ENCODE peak calls at places on chromosomes 3 and 15, in five cellular contexts. X is RWPE1; D is PC-9; G is CD4-positive, CD25-positive, alpha-beta regulatory T cell; V is aorta. I is an unnamed sample.

GRCh38 chr3:189937302-189938255 is 183.1 kb downstream of the P3H2 start:
- DNase-seq in X (peak), D (peak), G (no peak), V (no peak), I (peak)

GRCh38 chr3:150370129-150370602 is 37.9 kb upstream of the TSC22D2 start:
- DNase-seq in X (peak), D (peak), G (no peak), V (no peak), I (peak)

GRCh38 chr3:106711650-106712049 is 665.6 kb upstream of the CCDC54 start:
- DNase-seq in X (no peak), D (no peak), G (no peak), V (no peak), I (no peak)

GRCh38 chr3:100653731-100654309 is 44.4 kb downstream of the ADGRG7 start:
- DNase-seq in X (no peak), D (no peak), G (no peak), V (no peak), I (no peak)

GRCh38 chr15:40937762-40938529 is 8.8 kb downstream of the DLL4 start:
- DNase-seq in X (peak), D (no peak), G (no peak), V (no peak), I (no peak)

GRCh38 chr15:70539912-70540520 is 223.3 kb downstream of the UACA start:
- DNase-seq in X (no peak), D (no peak), G (no peak), V (no peak), I (no peak)

GRCh38 chr15:55319537-55320325 is 709 bp downstream of the PIGB start:
- DNase-seq in X (no peak), D (no peak), G (no peak), V (no peak), I (no peak)

GRCh38 chr3:98893740-98894139 is 7.8 kb downstream of the DCBLD2 start:
- DNase-seq in X (no peak), D (no peak), G (no peak), V (no peak), I (no peak)

GRCh38 chr3:120767106-120767505 is 24.6 kb downstream of the GTF2E1 start:
- DNase-seq in X (no peak), D (no peak), G (no peak), V (no peak), I (no peak)

GRCh38 chr3:111998661-111999641 is at the start of gene TAGLN3:
- DNase-seq in X (no peak), D (no peak), G (no peak), V (peak), I (no peak)

GRCh38 chr15:82530006-82530405 is 10.3 kb downstream of the RPS17 start:
- DNase-seq in X (no peak), D (no peak), G (no peak), V (peak), I (no peak)

GRCh38 chr3:106729481-106729880 is 647.8 kb upstream of the CCDC54 start:
- DNase-seq in X (no peak), D (no peak), G (no peak), V (no peak), I (no peak)

GRCh38 chr3:75396316-75396802 is 267.8 kb upstream of the FRG2C start:
- DNase-seq in X (no peak), D (no peak), G (no peak), V (no peak), I (no peak)

GRCh38 chr15:80920271-80920699 is 69.3 kb downstream of the MESD start:
- DNase-seq in X (no peak), D (no peak), G (no peak), V (no peak), I (no peak)

GRCh38 chr3:185937689-185938374 is at the start of gene TRA2B:
- DNase-seq in X (peak), D (peak), G (peak), V (peak), I (peak)

GRCh38 chr15:63858881-63859280 is 25.1 kb upstream of the HERC1 start:
- DNase-seq in X (no peak), D (peak), G (peak), V (no peak), I (no peak)

GRCh38 chr3:128781164-128781563 is 55.2 kb downstream of the RAB7A start:
- DNase-seq in X (no peak), D (no peak), G (no peak), V (no peak), I (no peak)

GRCh38 chr15:70690012-70690411 is 73.3 kb downstream of the UACA start:
- DNase-seq in X (no peak), D (no peak), G (no peak), V (no peak), I (no peak)

GRCh38 chr15:83613146-83613635 is 40.7 kb upstream of the ADAMTSL3 start:
- DNase-seq in X (no peak), D (no peak), G (no peak), V (no peak), I (no peak)

GRCh38 chr15:75672646-75673425 is 25.1 kb downstream of the SNX33 start:
- DNase-seq in X (no peak), D (peak), G (no peak), V (peak), I (no peak)
- H3K27ac ChIP-seq in X (peak), D (peak), G (no peak), V (peak), I (peak)

GRCh38 chr3:47420044-47420430 is 39.2 kb downstream of the PTPN23 start:
- DNase-seq in X (no peak), D (no peak), G (no peak), V (no peak), I (no peak)

GRCh38 chr3:47421741-47422649 is 41.2 kb downstream of the PTPN23 start:
- DNase-seq in X (no peak), D (no peak), G (no peak), V (no peak), I (no peak)

GRCh38 chr3:47418167-47419082 is 37.6 kb downstream of the PTPN23 start:
- DNase-seq in X (no peak), D (no peak), G (no peak), V (no peak), I (no peak)

GRCh38 chr3:47420511-47421484 is 40.0 kb downstream of the PTPN23 start:
- DNase-seq in X (peak), D (peak), G (peak), V (peak), I (no peak)

DNA sequence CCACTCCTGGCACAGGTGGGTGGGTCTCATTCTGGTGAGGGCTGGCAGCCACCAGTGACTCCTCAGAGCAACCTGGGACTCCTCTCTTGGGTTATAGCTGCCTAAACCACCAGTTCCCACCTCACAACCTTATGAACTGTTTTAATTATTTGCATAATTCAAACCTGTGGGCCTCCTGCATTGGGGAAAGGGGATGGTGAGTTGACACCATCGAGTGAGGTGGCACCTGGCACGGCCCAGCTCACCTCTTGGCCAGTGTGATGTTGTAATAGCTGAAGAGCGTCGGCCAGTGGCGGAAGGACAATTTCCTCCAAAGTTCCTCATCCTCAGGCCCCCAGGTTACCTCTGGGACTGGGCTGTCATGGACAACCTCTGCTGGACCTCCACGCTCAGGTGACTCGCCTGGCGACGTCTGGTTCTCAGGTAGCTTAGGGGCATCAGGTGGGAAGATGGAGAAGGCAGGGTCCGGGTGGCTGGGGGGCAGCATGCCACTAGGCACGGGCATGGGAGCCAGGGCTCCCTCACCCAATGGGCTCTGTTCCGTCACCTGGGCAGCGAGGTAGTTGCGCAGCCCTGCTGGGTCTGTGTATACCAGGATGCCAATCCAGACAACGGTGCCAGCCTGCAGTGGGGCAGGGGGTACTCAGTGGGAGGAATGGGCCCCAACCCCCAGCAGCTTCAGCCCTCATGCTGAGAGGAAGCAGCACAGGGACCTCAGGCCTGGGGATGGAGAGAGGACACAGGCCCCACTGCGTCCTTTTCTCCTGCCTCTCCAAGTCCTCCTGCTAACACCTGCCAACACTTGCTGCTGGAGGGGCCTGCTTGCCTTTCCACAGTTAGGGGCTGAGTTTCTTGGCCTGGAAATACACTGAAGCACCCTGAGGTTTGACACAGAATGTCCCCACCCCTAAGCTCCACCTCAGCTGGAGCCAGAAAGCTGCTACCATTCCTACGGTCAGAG is 38.5 kb downstream of the PTPN23 start:
- DNase-seq in X (no peak), D (no peak), G (no peak), V (no peak), I (no peak)
- H3K27ac ChIP-seq in X (peak), D (no peak), G (no peak), V (no peak), I (no peak)

GRCh38 chr3:129890891-129891290 is 2.6 kb downstream of the TMCC1 start:
- DNase-seq in X (no peak), D (no peak), G (no peak), V (no peak), I (no peak)
- H3K27ac ChIP-seq in X (no peak), D (no peak), G (no peak), V (no peak), I (no peak)

GRCh38 chr15:74696398-74696729 is 540 bp upstream of the EDC3 start:
- DNase-seq in X (no peak), D (no peak), G (no peak), V (no peak), I (no peak)
- H3K27ac ChIP-seq in X (peak), D (no peak), G (peak), V (no peak), I (no peak)

DNA sequence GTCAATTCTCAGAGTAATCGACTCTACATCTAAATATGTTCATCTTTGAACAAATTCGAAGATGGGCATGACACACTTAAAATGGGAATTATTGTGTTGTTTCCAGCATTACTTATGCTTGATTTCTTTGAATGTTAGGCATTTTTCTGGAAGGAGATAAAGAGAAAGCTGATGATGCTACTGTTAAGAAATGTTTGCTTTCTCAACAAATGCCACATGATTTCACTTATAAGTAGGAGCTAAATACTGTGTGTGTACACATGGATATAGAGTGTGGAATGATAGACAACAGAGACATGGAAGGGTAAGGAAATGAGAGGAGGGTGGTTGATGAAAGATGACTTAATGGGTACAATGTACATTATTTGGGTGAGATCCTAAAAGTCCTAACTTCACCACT is 400.9 kb downstream of the TBL1XR1 start:
- DNase-seq in X (no peak), D (no peak), G (no peak), V (no peak), I (no peak)
- H3K27ac ChIP-seq in X (no peak), D (no peak), G (no peak), V (no peak), I (no peak)

DNA sequence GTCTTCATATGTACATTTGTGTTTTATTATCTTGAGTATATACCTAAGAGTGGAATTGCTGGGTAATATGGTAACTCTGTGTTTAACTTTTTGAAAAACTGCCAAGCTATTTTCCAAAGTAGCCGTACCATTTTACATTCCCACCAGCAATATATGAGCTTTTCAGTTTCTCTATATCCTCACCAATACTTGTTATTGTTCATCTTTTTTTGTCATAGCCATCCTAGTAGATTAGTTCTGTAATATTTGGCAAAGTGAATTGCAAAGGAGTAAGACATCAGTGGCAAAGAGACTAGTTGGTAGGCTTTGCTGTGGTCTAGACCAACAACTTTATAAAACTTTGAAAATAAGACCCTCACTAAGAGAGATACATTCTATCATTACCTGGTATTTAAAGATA is 21.4 kb downstream of the OXSR1 start:
- DNase-seq in X (no peak), D (no peak), G (no peak), V (no peak), I (no peak)
- H3K27ac ChIP-seq in X (no peak), D (no peak), G (no peak), V (no peak), I (peak)

GRCh38 chr3:25782636-25782937 is 656 bp downstream of the NGLY1 start:
- DNase-seq in X (no peak), D (no peak), G (no peak), V (no peak), I (no peak)

GRCh38 chr3:25782938-25783660 is at the start of gene NGLY1:
- DNase-seq in X (peak), D (peak), G (peak), V (peak), I (peak)

GRCh38 chr3:25780618-25781017 is 2.6 kb downstream of the NGLY1 start:
- DNase-seq in X (no peak), D (no peak), G (no peak), V (no peak), I (no peak)

GRCh38 chr3:25781758-25782594 is 1.3 kb downstream of the NGLY1 start:
- DNase-seq in X (no peak), D (no peak), G (no peak), V (no peak), I (no peak)

GRCh38 chr3:25781145-25781757 is 2.0 kb downstream of the NGLY1 start:
- DNase-seq in X (no peak), D (no peak), G (no peak), V (no peak), I (no peak)
- H3K27ac ChIP-seq in X (no peak), D (no peak), G (no peak), V (no peak), I (no peak)

I was measured in epithelial cell of prostate.